ENCODE peak calls at places on chromosomes 16 and 17, in eight cellular contexts. W is H9, K is NCI-H524, H is tibial nerve, Q is HCT116, G is OCI-LY7, N is esophagus squamous epithelium, F is HuH-7. L is an unnamed sample.

GRCh38 chr17:45050680-45051059 is 762 bp downstream of the DCAKD start:
- DNase-seq in W (no peak), K (peak; percentile 23), H (no peak), Q (no peak), G (peak; percentile 57), N (no peak), F (no peak), L (no peak)

GRCh38 chr16:67326472-67327309 is at the start of the genes KCTD19 and LRRC36:
- DNase-seq in W (peak; percentile 97), K (peak; percentile 88), H (peak; percentile 21), Q (no peak), G (no peak), N (no peak), F (peak; percentile 91), L (peak; percentile 72)

GRCh38 chr16:30670072-30670824 is 12.0 kb downstream of the FBRS start:
- DNase-seq in W (no peak), K (no peak), H (no peak), Q (no peak), G (no peak), N (no peak), F (no peak), L (no peak)

GRCh38 chr17:948284-948852 is 31.2 kb downstream of the NXN start:
- DNase-seq in W (peak; percentile 87), K (no peak), H (no peak), Q (no peak), G (no peak), N (no peak), F (no peak), L (peak; percentile 62)

GRCh38 chr17:71980171-71980570 is 140.6 kb upstream of the SOX9 start:
- DNase-seq in W (no peak), K (no peak), H (no peak), Q (no peak), G (no peak), N (no peak), F (no peak), L (no peak)

GRCh38 chr17:16150251-16150859 is 65.0 kb downstream of the NCOR1 start:
- DNase-seq in W (no peak), K (no peak), H (no peak), Q (peak; percentile 6), G (no peak), N (no peak), F (no peak), L (no peak)

GRCh38 chr16:53129281-53130192 is 74.7 kb downstream of the CHD9 start:
- DNase-seq in W (no peak), K (peak; percentile 47), H (no peak), Q (no peak), G (peak; percentile 17), N (no peak), F (no peak), L (peak; percentile 46)

GRCh38 chr16:64971211-64971610 is 150.7 kb downstream of the CDH11 start:
- DNase-seq in W (no peak), K (peak; percentile 20), H (no peak), Q (no peak), G (no peak), N (no peak), F (no peak), L (no peak)

GRCh38 chr16:62225675-62226074 is 189.4 kb upstream of the CDH8 start:
- DNase-seq in W (peak; percentile 91), K (peak; percentile 56), H (peak; percentile 35), Q (no peak), G (peak; percentile 13), N (no peak), F (peak; percentile 16), L (peak; percentile 44)

GRCh38 chr16:89506113-89506504 is 2.1 kb upstream of the SPG7 start:
- DNase-seq in W (no peak), K (no peak), H (no peak), Q (no peak), G (peak; percentile 17), N (no peak), F (no peak), L (no peak)

GRCh38 chr16:78577597-78577996 is 478.1 kb downstream of the WWOX start:
- DNase-seq in W (no peak), K (no peak), H (no peak), Q (no peak), G (no peak), N (no peak), F (no peak), L (no peak)

GRCh38 chr16:30018731-30019158 is 4.3 kb upstream of the C16orf92 start:
- DNase-seq in W (no peak), K (no peak), H (no peak), Q (no peak), G (no peak), N (no peak), F (no peak), L (no peak)

GRCh38 chr16:56776562-56776961 is 46.6 kb downstream of the NUP93 start:
- DNase-seq in W (no peak), K (no peak), H (no peak), Q (no peak), G (no peak), N (no peak), F (no peak), L (peak; percentile 58)

GRCh38 chr17:45223541-45224528 is 2.1 kb downstream of the FMNL1 start:
- DNase-seq in W (no peak), K (peak; percentile 56), H (no peak), Q (no peak), G (peak; percentile 59), N (no peak), F (no peak), L (no peak)

GRCh38 chr16:65600629-65601028 is 478.8 kb upstream of the CDH11 start:
- DNase-seq in W (no peak), K (no peak), H (no peak), Q (no peak), G (no peak), N (no peak), F (no peak), L (no peak)

GRCh38 chr17:74742978-74743545 is 5.4 kb upstream of the NHERF1 start:
- DNase-seq in W (no peak), K (no peak), H (no peak), Q (no peak), G (no peak), N (no peak), F (no peak), L (no peak)

GRCh38 chr17:74101527-74101926 is 102.0 kb upstream of the RPL38 start:
- DNase-seq in W (no peak), K (no peak), H (no peak), Q (no peak), G (no peak), N (no peak), F (no peak), L (no peak)

GRCh38 chr17:36592316-36592710 is 634 bp downstream of the DHRS11 start:
- DNase-seq in W (peak; percentile 76), K (peak; percentile 51), H (no peak), Q (no peak), G (no peak), N (no peak), F (peak; percentile 46), L (no peak)

GRCh38 chr17:9386401-9386800 is 189.2 kb downstream of the STX8 start:
- DNase-seq in W (no peak), K (no peak), H (no peak), Q (no peak), G (no peak), N (no peak), F (peak; percentile 19), L (no peak)

GRCh38 chr17:45440161-45440859 is 7.6 kb upstream of the ARHGAP27 start:
- DNase-seq in W (peak; percentile 45), K (peak; percentile 26), H (no peak), Q (no peak), G (peak; percentile 35), N (no peak), F (peak; percentile 56), L (no peak)

GRCh38 chr17:31452101-31452500 is 60.6 kb downstream of the RAB11FIP4 start:
- DNase-seq in W (no peak), K (no peak), H (no peak), Q (no peak), G (no peak), N (no peak), F (no peak), L (no peak)

GRCh38 chr16:85245307-85246172 is 133.3 kb upstream of the CIBAR2 start:
- DNase-seq in W (peak; percentile 71), K (peak; percentile 80), H (peak; percentile 59), Q (peak; percentile 57), G (peak; percentile 78), N (no peak), F (peak; percentile 91), L (peak; percentile 87)

L was measured in cerebellar cortex.